ENCODE peak calls at places on chromosomes 1 and 21, in nine cellular contexts. One of them, this sample, is unnamed.

GRCh38 chr1:203153989-203154821 is 21.4 kb downstream of the MYBPH start:
- DNase-seq in hepatocyte: no peak
- DNase-seq in spleen: no peak
- DNase-seq in keratinocyte: peak; percentile 50
- DNase-seq in HepG2: no peak
- DNase-seq in Peyer's patch: no peak
- DNase-seq in ovary: no peak
- DNase-seq in A549: no peak
- DNase-seq in A673: peak; percentile 39
- DNase-seq in this sample: no peak

GRCh38 chr1:179251675-179252074 is 22.2 kb upstream of the ABL2 start:
- DNase-seq in hepatocyte: peak; percentile 51
- DNase-seq in HepG2: peak; percentile 44
- DNase-seq in A673: peak; percentile 48
- DNase-seq in A549: no peak
- DNase-seq in keratinocyte: no peak
- DNase-seq in Peyer's patch: no peak
- DNase-seq in spleen: no peak
- DNase-seq in ovary: no peak
- DNase-seq in this sample: no peak

GRCh38 chr1:31013187-31013864 is 52.2 kb downstream of the PUM1 start:
- DNase-seq in Peyer's patch: no peak
- DNase-seq in keratinocyte: no peak
- DNase-seq in A549: no peak
- DNase-seq in spleen: no peak
- DNase-seq in hepatocyte: no peak
- DNase-seq in ovary: no peak
- DNase-seq in HepG2: peak; percentile 12
- DNase-seq in A673: no peak
- DNase-seq in this sample: no peak

GRCh38 chr1:65065535-65066378 is 82.2 kb upstream of the AK4 start:
- DNase-seq in A549: peak; percentile 12
- DNase-seq in A673: no peak
- DNase-seq in ovary: peak; percentile 35
- DNase-seq in HepG2: no peak
- DNase-seq in hepatocyte: peak; percentile 44
- DNase-seq in Peyer's patch: peak; percentile 24
- DNase-seq in keratinocyte: no peak
- DNase-seq in spleen: peak; percentile 83
- DNase-seq in this sample: peak; percentile 68

GRCh38 chr1:222845763-222846162 is 30.9 kb downstream of the DISP1 start:
- DNase-seq in Peyer's patch: no peak
- DNase-seq in A673: no peak
- DNase-seq in HepG2: no peak
- DNase-seq in A549: no peak
- DNase-seq in hepatocyte: no peak
- DNase-seq in ovary: no peak
- DNase-seq in keratinocyte: no peak
- DNase-seq in spleen: no peak
- DNase-seq in this sample: no peak

GRCh38 chr21:45071396-45072165 is 2.8 kb upstream of the ADARB1 start:
- DNase-seq in A673: no peak
- DNase-seq in spleen: no peak
- DNase-seq in A549: no peak
- DNase-seq in HepG2: no peak
- DNase-seq in Peyer's patch: no peak
- DNase-seq in ovary: no peak
- DNase-seq in keratinocyte: no peak
- DNase-seq in hepatocyte: no peak
- DNase-seq in this sample: no peak

GRCh38 chr1:201085902-201086735 is 26.1 kb downstream of the CACNA1S start:
- DNase-seq in HepG2: peak; percentile 36
- DNase-seq in A673: peak; percentile 48
- DNase-seq in Peyer's patch: no peak
- DNase-seq in hepatocyte: peak; percentile 70
- DNase-seq in ovary: peak; percentile 27
- DNase-seq in A549: peak; percentile 93
- DNase-seq in spleen: no peak
- DNase-seq in keratinocyte: no peak
- DNase-seq in this sample: peak; percentile 67

GRCh38 chr1:39453603-39454002 is 37.8 kb upstream of the BMP8A start:
- DNase-seq in keratinocyte: no peak
- DNase-seq in hepatocyte: no peak
- DNase-seq in A549: no peak
- DNase-seq in ovary: peak; percentile 91
- DNase-seq in HepG2: no peak
- DNase-seq in Peyer's patch: peak; percentile 28
- DNase-seq in A673: no peak
- DNase-seq in spleen: no peak
- DNase-seq in this sample: peak; percentile 82

GRCh38 chr1:61141288-61142044 is 59.1 kb downstream of the NFIA start:
- DNase-seq in Peyer's patch: no peak
- DNase-seq in ovary: peak; percentile 27
- DNase-seq in spleen: no peak
- DNase-seq in A673: peak; percentile 37
- DNase-seq in hepatocyte: no peak
- DNase-seq in HepG2: peak; percentile 27
- DNase-seq in A549: peak; percentile 12
- DNase-seq in keratinocyte: peak; percentile 95
- DNase-seq in this sample: no peak

GRCh38 chr1:225772323-225772768 is 5.3 kb upstream of the SRP9 start:
- DNase-seq in spleen: peak; percentile 82
- DNase-seq in hepatocyte: peak; percentile 94
- DNase-seq in Peyer's patch: peak; percentile 53
- DNase-seq in A549: peak; percentile 87
- DNase-seq in A673: peak; percentile 92
- DNase-seq in ovary: peak; percentile 90
- DNase-seq in keratinocyte: no peak
- DNase-seq in HepG2: peak; percentile 86
- DNase-seq in this sample: peak; percentile 86

GRCh38 chr1:81803423-81804103 is 2.8 kb downstream of the ADGRL2 start:
- DNase-seq in A673: no peak
- DNase-seq in Peyer's patch: no peak
- DNase-seq in spleen: no peak
- DNase-seq in HepG2: peak; percentile 52
- DNase-seq in ovary: peak; percentile 17
- DNase-seq in A549: no peak
- DNase-seq in hepatocyte: peak; percentile 25
- DNase-seq in keratinocyte: no peak
- DNase-seq in this sample: peak; percentile 21

GRCh38 chr1:237296861-237297260 is 254.9 kb downstream of the RYR2 start:
- DNase-seq in HepG2: no peak
- DNase-seq in A549: no peak
- DNase-seq in spleen: no peak
- DNase-seq in hepatocyte: no peak
- DNase-seq in keratinocyte: no peak
- DNase-seq in Peyer's patch: no peak
- DNase-seq in A673: no peak
- DNase-seq in ovary: no peak
- DNase-seq in this sample: no peak

GRCh38 chr1:77412069-77412793 is 130.4 kb downstream of the AK5 start:
- DNase-seq in spleen: no peak
- DNase-seq in A549: peak; percentile 21
- DNase-seq in keratinocyte: no peak
- DNase-seq in hepatocyte: no peak
- DNase-seq in Peyer's patch: no peak
- DNase-seq in HepG2: no peak
- DNase-seq in A673: peak; percentile 77
- DNase-seq in ovary: no peak
- DNase-seq in this sample: no peak

GRCh38 chr1:76940586-76941335 is 73.5 kb downstream of the ST6GALNAC5 start:
- DNase-seq in hepatocyte: no peak
- DNase-seq in Peyer's patch: no peak
- DNase-seq in spleen: no peak
- DNase-seq in A549: no peak
- DNase-seq in keratinocyte: no peak
- DNase-seq in HepG2: no peak
- DNase-seq in ovary: no peak
- DNase-seq in A673: no peak
- DNase-seq in this sample: no peak

GRCh38 chr1:230068952-230069684 is 2.1 kb downstream of the GALNT2 start:
- DNase-seq in spleen: no peak
- DNase-seq in hepatocyte: peak; percentile 19
- DNase-seq in A673: peak; percentile 56
- DNase-seq in Peyer's patch: no peak
- DNase-seq in HepG2: no peak
- DNase-seq in A549: no peak
- DNase-seq in keratinocyte: no peak
- DNase-seq in ovary: no peak
- DNase-seq in this sample: no peak

GRCh38 chr1:103560427-103560826 is 11.0 kb upstream of the AMY2B start:
- DNase-seq in A673: no peak
- DNase-seq in spleen: no peak
- DNase-seq in HepG2: peak; percentile 22
- DNase-seq in A549: no peak
- DNase-seq in hepatocyte: no peak
- DNase-seq in Peyer's patch: no peak
- DNase-seq in keratinocyte: no peak
- DNase-seq in ovary: no peak
- DNase-seq in this sample: no peak

GRCh38 chr1:89622895-89623294 is 10.0 kb upstream of the LRRC8C start:
- DNase-seq in keratinocyte: no peak
- DNase-seq in spleen: no peak
- DNase-seq in A549: no peak
- DNase-seq in A673: no peak
- DNase-seq in Peyer's patch: no peak
- DNase-seq in ovary: no peak
- DNase-seq in HepG2: no peak
- DNase-seq in hepatocyte: no peak
- DNase-seq in this sample: no peak
- TF ChIP-seq CTCF in keratinocyte: no peak
- TF ChIP-seq CTCF in spleen: no peak
- TF ChIP-seq CTCF in A549: no peak
- TF ChIP-seq CTCF in A673: no peak
- TF ChIP-seq CTCF in Peyer's patch: no peak
- TF ChIP-seq CTCF in ovary: no peak
- TF ChIP-seq CTCF in HepG2: peak; percentile 33
- TF ChIP-seq CTCF in hepatocyte: no peak
- TF ChIP-seq CTCF in this sample: no peak

GRCh38 chr21:42515708-42516502 is 2.3 kb downstream of the SLC37A1 start:
- DNase-seq in ovary: no peak
- DNase-seq in A549: no peak
- DNase-seq in spleen: no peak
- DNase-seq in keratinocyte: no peak
- DNase-seq in HepG2: no peak
- DNase-seq in hepatocyte: peak; percentile 65
- DNase-seq in Peyer's patch: peak; percentile 12
- DNase-seq in A673: peak; percentile 34
- DNase-seq in this sample: no peak

GRCh38 chr21:42513151-42513984 is at the start of gene SLC37A1:
- DNase-seq in Peyer's patch: peak; percentile 43
- DNase-seq in A673: peak; percentile 13
- DNase-seq in spleen: peak; percentile 90
- DNase-seq in HepG2: no peak
- DNase-seq in ovary: no peak
- DNase-seq in hepatocyte: peak; percentile 77
- DNase-seq in keratinocyte: no peak
- DNase-seq in A549: no peak
- DNase-seq in this sample: peak; percentile 63

GRCh38 chr21:42513985-42514882 is 582 bp downstream of the SLC37A1 start:
- DNase-seq in HepG2: no peak
- DNase-seq in hepatocyte: peak; percentile 69
- DNase-seq in Peyer's patch: peak; percentile 42
- DNase-seq in spleen: peak; percentile 91
- DNase-seq in A549: peak; percentile 28
- DNase-seq in A673: peak; percentile 56
- DNase-seq in ovary: no peak
- DNase-seq in keratinocyte: no peak
- DNase-seq in this sample: peak; percentile 73

GRCh38 chr21:42512346-42513034 is 1.2 kb upstream of the SLC37A1 start:
- DNase-seq in Peyer's patch: peak; percentile 8
- DNase-seq in ovary: no peak
- DNase-seq in hepatocyte: no peak
- DNase-seq in HepG2: no peak
- DNase-seq in A549: no peak
- DNase-seq in keratinocyte: no peak
- DNase-seq in spleen: no peak
- DNase-seq in A673: no peak
- DNase-seq in this sample: no peak

DNA sequence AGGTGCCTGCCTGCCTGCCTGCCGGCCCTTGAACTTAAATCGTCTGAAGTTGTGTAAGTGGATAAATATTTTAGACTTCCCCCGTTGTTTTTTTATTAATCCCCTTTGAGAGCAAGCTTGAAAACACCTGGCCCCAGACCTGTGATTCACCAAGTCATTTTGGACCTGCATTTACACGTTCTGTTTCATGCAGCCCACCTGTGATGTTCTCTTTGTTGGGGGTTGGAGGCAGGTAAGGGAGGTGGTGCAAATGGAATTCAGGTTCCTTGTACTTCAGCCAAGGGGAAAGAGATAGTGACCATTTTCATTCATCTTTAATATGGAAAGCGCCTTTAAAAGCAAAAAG is 1.2 kb downstream of the SLC37A1 start:
- DNase-seq in ovary: no peak
- DNase-seq in Peyer's patch: no peak
- DNase-seq in keratinocyte: no peak
- DNase-seq in hepatocyte: no peak
- DNase-seq in A673: no peak
- DNase-seq in A549: no peak
- DNase-seq in HepG2: no peak
- DNase-seq in spleen: no peak
- DNase-seq in this sample: no peak
- H3K27ac ChIP-seq in ovary: no peak overlapping the region
- H3K27ac ChIP-seq in Peyer's patch: peak overlapping the region; percentile 78
- H3K27ac ChIP-seq in keratinocyte: peak overlapping the region; percentile 47
- H3K27ac ChIP-seq in hepatocyte: peak overlapping the region; percentile 75
- H3K27ac ChIP-seq in A673: no peak overlapping the region
- H3K27ac ChIP-seq in A549: no peak overlapping the region
- H3K27ac ChIP-seq in HepG2: no peak overlapping the region
- H3K27ac ChIP-seq in spleen: peak overlapping the region; percentile 85
- H3K27ac ChIP-seq in this sample: peak overlapping the region; percentile 53

GRCh38 chr1:94532077-94532476 is 9.5 kb downstream of the F3 start:
- DNase-seq in spleen: no peak
- DNase-seq in ovary: no peak
- DNase-seq in HepG2: no peak
- DNase-seq in Peyer's patch: no peak
- DNase-seq in A673: no peak
- DNase-seq in hepatocyte: no peak
- DNase-seq in keratinocyte: no peak
- DNase-seq in A549: no peak
- DNase-seq in this sample: no peak
- TF ChIP-seq CTCF in spleen: no peak
- TF ChIP-seq CTCF in ovary: no peak
- TF ChIP-seq CTCF in HepG2: peak; percentile 40
- TF ChIP-seq CTCF in Peyer's patch: no peak
- TF ChIP-seq CTCF in A673: peak; percentile 28
- TF ChIP-seq CTCF in hepatocyte: no peak
- TF ChIP-seq CTCF in keratinocyte: no peak
- TF ChIP-seq CTCF in A549: peak; percentile 29
- TF ChIP-seq CTCF in this sample: no peak

DNA sequence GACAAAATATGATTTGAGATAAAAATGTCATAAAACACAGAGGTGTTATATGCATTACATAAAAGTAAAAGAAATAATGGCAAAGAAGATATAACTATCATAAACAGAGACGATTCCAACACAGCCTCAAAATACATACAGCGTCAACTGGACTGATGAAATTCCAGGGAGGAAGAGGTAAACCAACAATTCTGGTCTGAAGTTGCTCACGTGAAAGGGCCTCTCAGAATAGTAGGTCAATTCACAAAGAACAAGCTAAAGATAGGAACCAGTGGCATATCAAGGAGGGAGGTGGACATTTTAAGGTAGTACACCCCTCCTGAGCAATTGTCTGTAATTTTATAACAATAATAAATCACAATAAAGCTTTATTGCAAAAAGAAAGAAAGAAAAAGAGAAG is 18.6 kb downstream of the SLC2A5 start:
- DNase-seq in hepatocyte: no peak
- DNase-seq in keratinocyte: no peak
- DNase-seq in HepG2: no peak
- DNase-seq in ovary: no peak
- DNase-seq in Peyer's patch: no peak
- DNase-seq in A549: no peak
- DNase-seq in A673: no peak
- DNase-seq in spleen: no peak
- DNase-seq in this sample: no peak
- H3K27ac ChIP-seq in hepatocyte: no peak overlapping the region
- H3K27ac ChIP-seq in keratinocyte: no peak overlapping the region
- H3K27ac ChIP-seq in HepG2: no peak overlapping the region
- H3K27ac ChIP-seq in ovary: no peak overlapping the region
- H3K27ac ChIP-seq in Peyer's patch: no peak overlapping the region
- H3K27ac ChIP-seq in A549: no peak overlapping the region
- H3K27ac ChIP-seq in A673: no peak overlapping the region
- H3K27ac ChIP-seq in spleen: no peak overlapping the region
- H3K27ac ChIP-seq in this sample: no peak overlapping the region